ENCODE peak calls at places on chromosomes 2 and 18, in four cellular contexts. H is heart left ventricle, W is GM10248, K is upper lobe of left lung. Z is an unnamed sample.

GRCh38 chr2:207854484-207855386 is 85.0 kb upstream of the FZD5 start:
- DNase-seq in H (no peak), W (no peak), K (no peak), Z (no peak)

GRCh38 chr2:68157002-68157401 is 686 bp upstream of the PNO1 start:
- DNase-seq in H (no peak), W (no peak), K (peak; percentile 80), Z (peak; percentile 26)

GRCh38 chr2:231680284-231680991 is 27.9 kb upstream of the PTMA start:
- DNase-seq in H (no peak), W (no peak), K (peak; percentile 87), Z (peak; percentile 64)

GRCh38 chr2:12169060-12169406 is 422.6 kb downstream of the LPIN1 start:
- DNase-seq in H (peak; percentile 44), W (no peak), K (no peak), Z (no peak)

GRCh38 chr2:9782197-9782719 is 61.0 kb upstream of the TAF1B start:
- DNase-seq in H (peak; percentile 24), W (no peak), K (no peak), Z (no peak)

GRCh38 chr18:32093523-32093922 is 1.8 kb downstream of the RNF138 start:
- DNase-seq in H (no peak), W (peak; percentile 23), K (no peak), Z (no peak)

GRCh38 chr2:11215407-11215806 is 60.1 kb downstream of the SLC66A3 start:
- DNase-seq in H (no peak), W (no peak), K (no peak), Z (no peak)

GRCh38 chr18:6891788-6892187 is 162.3 kb downstream of the ARHGAP28 start:
- DNase-seq in H (no peak), W (no peak), K (no peak), Z (no peak)

GRCh38 chr18:59835656-59836379 is 64.0 kb upstream of the PMAIP1 start:
- DNase-seq in H (no peak), W (peak; percentile 51), K (peak; percentile 29), Z (no peak)

GRCh38 chr2:163347982-163348842 is 387.6 kb downstream of the FIGN start:
- DNase-seq in H (peak; percentile 80), W (no peak), K (peak; percentile 91), Z (peak; percentile 56)

GRCh38 chr2:28185881-28186280 is 206.8 kb upstream of the FOSL2 start:
- DNase-seq in H (no peak), W (no peak), K (no peak), Z (no peak)

GRCh38 chr18:13137041-13137938 is 81.3 kb upstream of the LDLRAD4 start:
- DNase-seq in H (peak; percentile 50), W (peak; percentile 63), K (peak; percentile 92), Z (peak; percentile 30)

GRCh38 chr2:187150667-187151066 is 297.4 kb downstream of the CALCRL start:
- DNase-seq in H (no peak), W (no peak), K (no peak), Z (no peak)

GRCh38 chr2:119116411-119117295 is 41.9 kb downstream of the C1QL2 start:
- DNase-seq in H (no peak), W (no peak), K (no peak), Z (no peak)

GRCh38 chr2:179898873-179899272 is 37.5 kb upstream of the ZNF385B start:
- DNase-seq in H (no peak), W (peak; percentile 8), K (no peak), Z (no peak)

GRCh38 chr2:71494523-71495155 is 41.3 kb downstream of the DYSF start:
- DNase-seq in H (no peak), W (no peak), K (no peak), Z (no peak)

GRCh38 chr2:63667132-63667531 is 78.4 kb downstream of the MDH1 start:
- DNase-seq in H (no peak), W (no peak), K (no peak), Z (no peak)

GRCh38 chr2:240871071-240871958 is 2.7 kb downstream of the AGXT start:
- DNase-seq in H (no peak), W (no peak), K (peak; percentile 53), Z (no peak)

GRCh38 chr2:88234760-88235159 is 64.6 kb downstream of the THNSL2 start:
- DNase-seq in H (no peak), W (no peak), K (no peak), Z (no peak)

GRCh38 chr2:65113816-65114215 is 16.1 kb downstream of the RAB1A start:
- DNase-seq in H (no peak), W (no peak), K (no peak), Z (no peak)

GRCh38 chr2:11984556-11985158 is 238.2 kb downstream of the LPIN1 start:
- DNase-seq in H (no peak), W (no peak), K (peak; percentile 10), Z (no peak)

GRCh38 chr18:9536354-9537152 is 61.2 kb downstream of the RALBP1 start:
- DNase-seq in H (no peak), W (no peak), K (no peak), Z (no peak)

GRCh38 chr2:3692375-3692774 is 11.0 kb upstream of the DCDC2C start:
- DNase-seq in H (no peak), W (no peak), K (no peak), Z (no peak)

GRCh38 chr2:69211111-69211510 is 175.9 kb downstream of the GFPT1 start:
- DNase-seq in H (no peak), W (no peak), K (no peak), Z (no peak)

GRCh38 chr2:23640711-23641110 is 255.7 kb downstream of the KLHL29 start:
- DNase-seq in H (no peak), W (no peak), K (no peak), Z (no peak)

GRCh38 chr2:210519594-210519993 is 36.8 kb upstream of the CPS1 start:
- DNase-seq in H (no peak), W (no peak), K (no peak), Z (no peak)

GRCh38 chr18:53567935-53568574 is 656.4 kb downstream of the MBD2 start:
- DNase-seq in H (no peak), W (peak; percentile 41), K (no peak), Z (no peak)

GRCh38 chr2:44981714-44982108 is 27.5 kb downstream of the SIX2 start:
- DNase-seq in H (peak; percentile 81), W (peak; percentile 75), K (no peak), Z (peak; percentile 66)

GRCh38 chr2:142131016-142131714 is at the start of gene LRP1B:
- DNase-seq in H (no peak), W (peak; percentile 21), K (no peak), Z (peak; percentile 13)

GRCh38 chr2:70261501-70261900 is 3.6 kb downstream of the PCYOX1 start:
- DNase-seq in H (no peak), W (no peak), K (no peak), Z (no peak)
- TF ChIP-seq CTCF in H (no peak), W (no peak), K (no peak), Z (no peak)

GRCh38 chr2:124776332-124776731 is 751.2 kb downstream of the CNTNAP5 start:
- DNase-seq in H (no peak), W (no peak), K (no peak), Z (no peak)

GRCh38 chr2:124778076-124778475 is 753.0 kb downstream of the CNTNAP5 start:
- DNase-seq in H (no peak), W (no peak), K (no peak), Z (no peak)

DNA sequence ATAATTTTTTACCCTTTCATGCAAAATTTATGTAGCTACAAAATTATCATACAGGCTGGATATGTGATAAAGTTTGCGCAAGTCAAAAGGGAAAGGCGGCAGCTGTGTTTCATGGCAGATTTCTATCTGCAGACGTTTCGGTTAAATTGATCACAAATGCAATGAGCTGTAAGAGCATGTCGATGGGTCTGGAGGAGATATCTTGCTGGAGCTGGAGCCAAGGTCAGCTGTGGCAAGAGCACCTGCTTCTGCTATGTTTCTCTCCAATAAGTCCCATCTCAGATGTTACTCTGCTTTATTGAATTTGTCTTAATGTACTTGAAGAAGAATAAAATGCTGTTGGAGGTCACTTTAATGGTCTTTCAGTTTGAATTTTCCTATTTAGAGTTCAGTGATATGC is 749.7 kb downstream of the CNTNAP5 start:
- DNase-seq in H (no peak), W (no peak), K (no peak), Z (no peak)
- TF ChIP-seq CTCF in H (no peak), W (no peak), K (no peak), Z (no peak)

GRCh38 chr18:11497585-11497984 is 111.8 kb upstream of the SLC35G4 start:
- DNase-seq in H (peak; percentile 39), W (no peak), K (no peak), Z (no peak)

GRCh38 chr18:11500153-11501122 is 109.0 kb upstream of the SLC35G4 start:
- DNase-seq in H (no peak), W (no peak), K (no peak), Z (no peak)

GRCh38 chr18:11496561-11497172 is 112.7 kb upstream of the SLC35G4 start:
- DNase-seq in H (peak; percentile 29), W (no peak), K (no peak), Z (no peak)

GRCh38 chr18:11501352-11501751 is 108.0 kb upstream of the SLC35G4 start:
- DNase-seq in H (no peak), W (no peak), K (no peak), Z (no peak)

GRCh38 chr18:11498821-11499220 is 110.6 kb upstream of the SLC35G4 start:
- DNase-seq in H (no peak), W (no peak), K (no peak), Z (no peak)
- TF ChIP-seq CTCF in H (no peak), W (no peak), K (no peak), Z (no peak)

GRCh38 chr2:37812941-37813730 is 112.0 kb upstream of the RMDN2 start:
- DNase-seq in H (no peak), W (no peak), K (no peak), Z (no peak)

GRCh38 chr2:37809931-37810570 is 115.0 kb upstream of the RMDN2 start:
- DNase-seq in H (no peak), W (no peak), K (no peak), Z (no peak)

GRCh38 chr2:37812414-37812813 is 112.7 kb upstream of the RMDN2 start:
- DNase-seq in H (no peak), W (no peak), K (no peak), Z (no peak)

GRCh38 chr2:37809525-37809924 is 115.6 kb upstream of the RMDN2 start:
- DNase-seq in H (peak; percentile 36), W (no peak), K (no peak), Z (no peak)
- TF ChIP-seq CTCF in H (peak; percentile 45), W (peak; percentile 0), K (peak; percentile 60), Z (peak; percentile 34)

GRCh38 chr2:219297766-219298456 is 11.3 kb downstream of the PTPRN start:
- DNase-seq in H (no peak), W (no peak), K (no peak), Z (no peak)
- TF ChIP-seq CTCF in H (no peak), W (no peak), K (no peak), Z (no peak)

DNA sequence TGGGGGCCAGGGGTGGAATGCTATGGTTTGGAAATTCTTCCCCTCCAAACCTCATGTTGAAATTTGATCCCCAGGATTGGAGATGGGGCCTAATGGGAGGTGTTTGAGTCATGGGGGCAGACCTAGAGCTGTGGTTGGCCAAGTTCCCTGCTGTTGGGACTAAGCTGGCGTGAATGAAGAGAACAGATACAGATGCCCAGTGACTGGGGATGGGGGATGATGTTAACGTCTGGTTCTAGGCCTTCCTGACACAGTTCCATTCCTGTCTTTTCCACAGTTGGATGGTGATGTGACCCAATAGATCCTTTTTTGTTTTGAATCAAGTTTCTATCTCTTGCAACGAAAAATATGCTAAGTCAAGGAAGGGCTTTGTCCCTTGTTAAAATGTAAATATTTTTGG is 23.7 kb downstream of the KLHL23 start:
- DNase-seq in H (no peak), W (no peak), K (no peak), Z (no peak)
- TF ChIP-seq CTCF in H (no peak), W (no peak), K (no peak), Z (no peak)